ENCODE peak calls at places on chromosomes 2 and 18, in seven cellular contexts. One of them, this sample, is unnamed.

GRCh38 chr2:231241755-231242507 is 43.5 kb downstream of the ARMC9 start:
- DNase-seq in nephron progenitor cell: no peak
- DNase-seq in choroid plexus epithelial cell: peak
- DNase-seq in heart left ventricle: peak
- DNase-seq in colonic mucosa: no peak
- DNase-seq in progenitor cell of endocrine pancreas: no peak
- DNase-seq in tibial artery: peak
- DNase-seq in this sample: no peak

GRCh38 chr18:51191139-51191717 is 6.3 kb downstream of the MEX3C start:
- DNase-seq in nephron progenitor cell: no peak
- DNase-seq in choroid plexus epithelial cell: no peak
- DNase-seq in heart left ventricle: no peak
- DNase-seq in colonic mucosa: no peak
- DNase-seq in progenitor cell of endocrine pancreas: no peak
- DNase-seq in tibial artery: no peak
- DNase-seq in this sample: no peak

GRCh38 chr2:224594840-224595239 is 9.7 kb upstream of the CUL3 start:
- DNase-seq in nephron progenitor cell: no peak
- DNase-seq in choroid plexus epithelial cell: no peak
- DNase-seq in heart left ventricle: no peak
- DNase-seq in colonic mucosa: no peak
- DNase-seq in progenitor cell of endocrine pancreas: no peak
- DNase-seq in tibial artery: no peak
- DNase-seq in this sample: no peak

GRCh38 chr2:201568217-201568820 is 75.0 kb downstream of the TMEM237 start:
- DNase-seq in nephron progenitor cell: no peak
- DNase-seq in choroid plexus epithelial cell: no peak
- DNase-seq in heart left ventricle: no peak
- DNase-seq in colonic mucosa: no peak
- DNase-seq in progenitor cell of endocrine pancreas: no peak
- DNase-seq in tibial artery: no peak
- DNase-seq in this sample: no peak

GRCh38 chr2:234546770-234547169 is 49.9 kb upstream of the ARL4C start:
- DNase-seq in nephron progenitor cell: no peak
- DNase-seq in choroid plexus epithelial cell: no peak
- DNase-seq in heart left ventricle: no peak
- DNase-seq in colonic mucosa: no peak
- DNase-seq in progenitor cell of endocrine pancreas: no peak
- DNase-seq in tibial artery: no peak
- DNase-seq in this sample: no peak

GRCh38 chr2:231088779-231089178 is 32.1 kb downstream of the PSMD1 start:
- DNase-seq in nephron progenitor cell: no peak
- DNase-seq in choroid plexus epithelial cell: no peak
- DNase-seq in heart left ventricle: no peak
- DNase-seq in colonic mucosa: no peak
- DNase-seq in progenitor cell of endocrine pancreas: no peak
- DNase-seq in tibial artery: no peak
- DNase-seq in this sample: no peak

GRCh38 chr2:235909371-235909770 is 258.8 kb downstream of the GBX2 start:
- DNase-seq in nephron progenitor cell: no peak
- DNase-seq in choroid plexus epithelial cell: no peak
- DNase-seq in heart left ventricle: no peak
- DNase-seq in colonic mucosa: no peak
- DNase-seq in progenitor cell of endocrine pancreas: no peak
- DNase-seq in tibial artery: no peak
- DNase-seq in this sample: no peak

GRCh38 chr2:138632066-138632465 is 130.5 kb downstream of the SPOPL start:
- DNase-seq in nephron progenitor cell: no peak
- DNase-seq in choroid plexus epithelial cell: peak
- DNase-seq in heart left ventricle: no peak
- DNase-seq in colonic mucosa: no peak
- DNase-seq in progenitor cell of endocrine pancreas: no peak
- DNase-seq in tibial artery: no peak
- DNase-seq in this sample: no peak

GRCh38 chr2:232588680-232589585 is 38.4 kb downstream of the EIF4E2 start:
- DNase-seq in nephron progenitor cell: no peak
- DNase-seq in choroid plexus epithelial cell: peak
- DNase-seq in heart left ventricle: peak
- DNase-seq in colonic mucosa: peak
- DNase-seq in progenitor cell of endocrine pancreas: no peak
- DNase-seq in tibial artery: no peak
- DNase-seq in this sample: no peak

GRCh38 chr18:6624729-6625308 is 104.7 kb upstream of the ARHGAP28 start:
- DNase-seq in nephron progenitor cell: no peak
- DNase-seq in choroid plexus epithelial cell: peak
- DNase-seq in heart left ventricle: no peak
- DNase-seq in colonic mucosa: no peak
- DNase-seq in progenitor cell of endocrine pancreas: no peak
- DNase-seq in tibial artery: no peak
- DNase-seq in this sample: no peak

GRCh38 chr2:219003979-219004378 is 10.8 kb upstream of the CRYBA2 start:
- DNase-seq in nephron progenitor cell: no peak
- DNase-seq in choroid plexus epithelial cell: no peak
- DNase-seq in heart left ventricle: no peak
- DNase-seq in colonic mucosa: no peak
- DNase-seq in progenitor cell of endocrine pancreas: no peak
- DNase-seq in tibial artery: no peak
- DNase-seq in this sample: no peak

GRCh38 chr2:219003267-219003634 is 10.0 kb upstream of the CRYBA2 start:
- DNase-seq in nephron progenitor cell: no peak
- DNase-seq in choroid plexus epithelial cell: no peak
- DNase-seq in heart left ventricle: no peak
- DNase-seq in colonic mucosa: no peak
- DNase-seq in progenitor cell of endocrine pancreas: no peak
- DNase-seq in tibial artery: no peak
- DNase-seq in this sample: no peak

GRCh38 chr2:219001100-219001576 is 7.9 kb upstream of the CRYBA2 start:
- DNase-seq in nephron progenitor cell: no peak
- DNase-seq in choroid plexus epithelial cell: no peak
- DNase-seq in heart left ventricle: no peak
- DNase-seq in colonic mucosa: peak
- DNase-seq in progenitor cell of endocrine pancreas: no peak
- DNase-seq in tibial artery: no peak
- DNase-seq in this sample: no peak

GRCh38 chr2:219001577-219002394 is 8.6 kb upstream of the CRYBA2 start:
- DNase-seq in nephron progenitor cell: peak
- DNase-seq in choroid plexus epithelial cell: no peak
- DNase-seq in heart left ventricle: no peak
- DNase-seq in colonic mucosa: peak
- DNase-seq in progenitor cell of endocrine pancreas: peak
- DNase-seq in tibial artery: no peak
- DNase-seq in this sample: peak

GRCh38 chr2:219002395-219003266 is 9.4 kb upstream of the CRYBA2 start:
- DNase-seq in nephron progenitor cell: peak
- DNase-seq in choroid plexus epithelial cell: peak
- DNase-seq in heart left ventricle: no peak
- DNase-seq in colonic mucosa: peak
- DNase-seq in progenitor cell of endocrine pancreas: peak
- DNase-seq in tibial artery: no peak
- DNase-seq in this sample: peak
- TF ChIP-seq CTCF in nephron progenitor cell: peak
- TF ChIP-seq CTCF in choroid plexus epithelial cell: peak
- TF ChIP-seq CTCF in heart left ventricle: peak
- TF ChIP-seq CTCF in colonic mucosa: peak
- TF ChIP-seq CTCF in progenitor cell of endocrine pancreas: peak
- TF ChIP-seq CTCF in tibial artery: no peak
- TF ChIP-seq CTCF in this sample: peak

GRCh38 chr2:31337860-31338259 is 76.7 kb downstream of the XDH start:
- DNase-seq in nephron progenitor cell: no peak
- DNase-seq in choroid plexus epithelial cell: peak
- DNase-seq in heart left ventricle: no peak
- DNase-seq in colonic mucosa: no peak
- DNase-seq in progenitor cell of endocrine pancreas: no peak
- DNase-seq in tibial artery: no peak
- DNase-seq in this sample: no peak
- TF ChIP-seq CTCF in nephron progenitor cell: no peak
- TF ChIP-seq CTCF in choroid plexus epithelial cell: no peak
- TF ChIP-seq CTCF in heart left ventricle: no peak
- TF ChIP-seq CTCF in colonic mucosa: no peak
- TF ChIP-seq CTCF in progenitor cell of endocrine pancreas: no peak
- TF ChIP-seq CTCF in tibial artery: no peak
- TF ChIP-seq CTCF in this sample: no peak

GRCh38 chr18:13811993-13812392 is 12.0 kb upstream of the MC5R start:
- DNase-seq in nephron progenitor cell: no peak
- DNase-seq in choroid plexus epithelial cell: peak
- DNase-seq in heart left ventricle: no peak
- DNase-seq in colonic mucosa: no peak
- DNase-seq in progenitor cell of endocrine pancreas: no peak
- DNase-seq in tibial artery: no peak
- DNase-seq in this sample: no peak
- TF ChIP-seq CTCF in nephron progenitor cell: peak
- TF ChIP-seq CTCF in choroid plexus epithelial cell: peak
- TF ChIP-seq CTCF in heart left ventricle: no peak
- TF ChIP-seq CTCF in colonic mucosa: no peak
- TF ChIP-seq CTCF in progenitor cell of endocrine pancreas: peak
- TF ChIP-seq CTCF in tibial artery: no peak
- TF ChIP-seq CTCF in this sample: no peak

GRCh38 chr2:10812362-10813084 is at the start of gene PDIA6:
- DNase-seq in nephron progenitor cell: peak
- DNase-seq in choroid plexus epithelial cell: peak
- DNase-seq in heart left ventricle: peak
- DNase-seq in colonic mucosa: peak
- DNase-seq in progenitor cell of endocrine pancreas: peak
- DNase-seq in tibial artery: peak
- DNase-seq in this sample: peak
- TF ChIP-seq CTCF in nephron progenitor cell: no peak
- TF ChIP-seq CTCF in choroid plexus epithelial cell: no peak
- TF ChIP-seq CTCF in heart left ventricle: no peak
- TF ChIP-seq CTCF in colonic mucosa: no peak
- TF ChIP-seq CTCF in progenitor cell of endocrine pancreas: no peak
- TF ChIP-seq CTCF in tibial artery: peak
- TF ChIP-seq CTCF in this sample: peak

GRCh38 chr2:111919362-111919761 is 21.0 kb downstream of the MERTK start:
- DNase-seq in nephron progenitor cell: no peak
- DNase-seq in choroid plexus epithelial cell: no peak
- DNase-seq in heart left ventricle: no peak
- DNase-seq in colonic mucosa: no peak
- DNase-seq in progenitor cell of endocrine pancreas: no peak
- DNase-seq in tibial artery: no peak
- DNase-seq in this sample: no peak
- TF ChIP-seq CTCF in nephron progenitor cell: no peak
- TF ChIP-seq CTCF in choroid plexus epithelial cell: peak
- TF ChIP-seq CTCF in heart left ventricle: peak
- TF ChIP-seq CTCF in colonic mucosa: no peak
- TF ChIP-seq CTCF in progenitor cell of endocrine pancreas: peak
- TF ChIP-seq CTCF in tibial artery: no peak
- TF ChIP-seq CTCF in this sample: no peak